ENCODE peak calls at places on chromosomes 6 and 20, in ten cellular contexts. D, B, U, R, P, J, K, Y, F and I are unnamed samples.

GRCh38 chr6:149895702-149896310 is 2.1 kb downstream of the RAET1E start:
- DNase-seq in R (no peak), U (no peak), J (no peak), P (peak; percentile 44), D (peak; percentile 46), F (no peak), B (no peak), Y (peak; percentile 84), K (no peak), I (peak; percentile 58)

GRCh38 chr6:135183532-135184440 is 2.7 kb downstream of the MYB start:
- DNase-seq in K (peak; percentile 79), P (peak; percentile 47), D (peak; percentile 37), J (no peak), B (no peak), U (peak; percentile 95), F (peak; percentile 55), Y (peak; percentile 83), R (peak; percentile 66), I (peak; percentile 35)

GRCh38 chr6:56767435-56767834 is 124.7 kb upstream of the DST start:
- DNase-seq in U (no peak), D (no peak), Y (no peak), R (no peak), F (no peak), J (no peak), P (no peak), B (no peak), K (no peak), I (no peak)

GRCh38 chr6:170232186-170233002 is 58.5 kb downstream of the DLL1 start:
- DNase-seq in R (no peak), U (no peak), Y (no peak), P (no peak), F (no peak), J (no peak), K (no peak), B (no peak), D (no peak), I (no peak)

GRCh38 chr20:61746781-61747180 is 318.9 kb downstream of the TAF4 start:
- DNase-seq in J (no peak), U (no peak), D (no peak), P (no peak), Y (no peak), F (no peak), K (no peak), B (no peak), R (no peak), I (no peak)

GRCh38 chr6:111850288-111850937 is 22.8 kb downstream of the FYN start:
- DNase-seq in R (no peak), P (no peak), U (no peak), K (no peak), J (no peak), Y (no peak), B (no peak), F (no peak), D (no peak), I (no peak)

GRCh38 chr6:111721677-111722219 is 116.1 kb upstream of the TRAF3IP2 start:
- DNase-seq in Y (peak; percentile 13), B (no peak), P (peak; percentile 43), D (peak; percentile 11), R (peak; percentile 68), U (peak; percentile 62), J (no peak), F (peak; percentile 24), K (peak; percentile 65), I (peak; percentile 29)

GRCh38 chr6:160387887-160388286 is 39.7 kb downstream of the SLC22A3 start:
- DNase-seq in K (no peak), Y (no peak), U (no peak), F (no peak), R (no peak), P (no peak), J (no peak), B (no peak), D (no peak), I (no peak)

GRCh38 chr20:21235713-21236445 is 67.3 kb upstream of the XRN2 start:
- DNase-seq in U (peak; percentile 73), Y (peak; percentile 51), K (peak; percentile 76), B (no peak), F (peak; percentile 77), D (peak; percentile 50), R (peak; percentile 47), J (no peak), P (peak; percentile 65), I (peak; percentile 74)

GRCh38 chr6:129203190-129203900 is 320.4 kb downstream of the LAMA2 start:
- DNase-seq in B (no peak), U (no peak), D (no peak), K (no peak), Y (no peak), R (no peak), P (no peak), F (no peak), J (no peak), I (no peak)

GRCh38 chr20:14950633-14951032 is 613.2 kb upstream of the FLRT3 start:
- DNase-seq in R (no peak), F (no peak), B (no peak), J (no peak), Y (no peak), D (no peak), P (no peak), U (no peak), K (no peak), I (no peak)

GRCh38 chr6:80638222-80639055 is 532.0 kb downstream of the BCKDHB start:
- DNase-seq in F (peak; percentile 11), K (no peak), J (peak; percentile 2), R (no peak), U (peak; percentile 81), P (peak; percentile 62), D (peak; percentile 21), Y (peak; percentile 81), B (peak; percentile 23), I (peak; percentile 97)

GRCh38 chr6:53043626-53044025 is 21.6 kb upstream of the FBXO9 start:
- DNase-seq in R (no peak), D (no peak), B (no peak), K (no peak), F (no peak), U (no peak), P (no peak), Y (no peak), J (no peak), I (no peak)

GRCh38 chr6:147127587-147127986 is 76.6 kb upstream of the STXBP5 start:
- DNase-seq in R (no peak), Y (no peak), B (no peak), P (no peak), D (no peak), U (no peak), J (no peak), K (no peak), F (no peak), I (no peak)

DNA sequence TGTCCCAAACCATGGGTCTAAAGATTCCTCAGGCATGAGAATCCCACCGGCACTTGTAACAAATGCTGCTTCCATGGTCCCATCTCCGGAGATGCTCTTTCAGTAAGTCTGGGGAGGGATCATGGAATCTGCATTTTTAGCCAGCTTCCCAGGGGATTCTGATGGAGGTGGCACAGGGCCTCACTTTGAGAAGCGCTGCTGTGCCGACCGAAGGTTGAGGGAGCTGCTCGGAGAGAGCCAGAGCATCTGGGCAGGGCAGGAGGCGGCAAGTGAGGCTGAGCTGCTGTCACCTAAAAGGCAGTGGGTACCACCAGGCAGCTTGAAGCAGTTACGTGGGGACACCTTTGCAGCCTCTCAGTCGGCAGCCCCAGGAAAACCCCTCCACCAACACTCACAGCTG is 100.2 kb upstream of the CDYL start:
- DNase-seq in F (no peak), K (no peak), D (no peak), Y (no peak), J (no peak), R (no peak), U (no peak), P (no peak), B (no peak), I (no peak)
- TF ChIP-seq MAX in F (no peak), K (no peak), D (no peak), Y (no peak), J (no peak), R (no peak), U (no peak), P (no peak), B (no peak), I (no peak)

DNA sequence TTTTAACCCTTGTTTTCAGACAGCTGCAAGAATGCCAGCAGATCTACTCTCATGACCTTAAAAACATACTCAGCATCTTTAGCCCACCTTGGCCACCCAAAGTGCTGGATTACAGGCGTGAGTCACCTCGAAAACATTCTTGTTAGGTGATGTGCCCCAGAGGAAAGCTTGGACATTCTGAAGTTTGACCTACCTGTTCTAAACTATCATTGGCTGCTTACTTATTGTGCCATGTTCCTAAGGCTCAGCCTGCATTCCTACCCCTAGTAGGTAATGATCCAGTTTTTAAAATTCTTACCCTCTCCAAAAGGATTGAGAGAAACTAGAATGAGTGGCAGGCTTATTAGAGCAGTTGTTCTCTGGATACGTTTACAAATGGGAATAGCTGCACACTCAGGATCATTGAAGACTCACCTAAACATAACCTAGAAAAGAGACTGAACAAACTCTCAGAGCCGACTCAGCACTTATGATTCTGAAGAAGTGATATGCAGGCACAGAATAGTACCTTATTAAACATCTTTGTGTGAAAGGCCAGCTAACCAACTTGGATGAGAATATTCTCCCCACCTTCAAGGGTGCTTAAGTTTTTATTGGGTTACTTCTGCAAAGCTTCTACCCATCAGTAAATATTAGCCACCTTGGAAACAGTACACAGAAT is 362.1 kb downstream of the NRN1 start:
- DNase-seq in K (no peak), U (no peak), R (no peak), Y (no peak), F (no peak), D (no peak), B (peak; percentile 5), P (no peak), J (no peak), I (no peak)
- TF ChIP-seq MAX in K (no peak), U (no peak), R (no peak), Y (no peak), F (no peak), D (no peak), B (no peak), P (no peak), J (no peak), I (no peak)

GRCh38 chr6:156280131-156280530 is 497.0 kb upstream of the ARID1B start:
- DNase-seq in R (no peak), Y (no peak), F (no peak), J (no peak), U (no peak), K (no peak), D (no peak), P (peak; percentile 50), B (no peak), I (no peak)
- TF ChIP-seq MAX in R (no peak), Y (no peak), F (no peak), J (no peak), U (no peak), K (no peak), D (no peak), P (no peak), B (no peak), I (no peak)

GRCh38 chr6:77683515-77683914 is 30.7 kb downstream of the MEI4 start:
- DNase-seq in D (no peak), F (no peak), Y (no peak), U (no peak), J (no peak), B (no peak), P (no peak), K (no peak), R (no peak), I (no peak)

DNA sequence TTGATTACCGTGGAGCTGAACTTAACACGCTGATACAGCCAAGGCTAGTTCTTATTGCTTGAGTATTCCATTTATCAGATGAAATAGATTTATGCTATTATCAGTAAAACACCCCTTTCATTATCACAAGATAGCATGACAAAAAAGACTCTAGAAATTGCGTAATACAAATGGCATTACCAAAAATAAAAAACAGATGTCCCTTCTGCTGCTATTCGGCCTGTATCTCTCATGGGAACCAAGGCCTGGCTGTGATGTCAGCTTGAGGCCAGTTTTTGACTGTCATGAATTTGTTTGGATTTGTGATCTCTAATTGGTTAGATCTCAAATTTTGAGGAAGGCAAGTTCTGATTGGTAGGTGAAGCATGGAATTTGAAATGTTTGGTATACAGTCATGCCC is 25.2 kb downstream of the MEI4 start:
- DNase-seq in D (no peak), U (no peak), P (peak; percentile 13), K (no peak), R (no peak), B (no peak), Y (no peak), J (no peak), F (no peak), I (no peak)
- TF ChIP-seq MAX in D (no peak), U (no peak), P (no peak), K (no peak), R (no peak), B (no peak), Y (no peak), J (no peak), F (no peak), I (no peak)